ENCODE peak calls at places on chromosomes 4 and X, in eight cellular contexts. G is fibroblast of lung; F is CD8-positive, alpha-beta memory T cell; I is GM23338; N is brain microvascular endothelial cell; M is left lung; X is suprapubic skin; Y is endodermal cell. V is an unnamed sample.

GRCh38 chr4:3340038-3340702 is 47.3 kb downstream of the RGS12 start:
- DNase-seq in N (no peak), M (peak), Y (no peak), I (no peak), X (peak), G (no peak), F (no peak), V (no peak)

GRCh38 chrX:80578518-80579105 is 158.4 kb downstream of the TENT5D start:
- DNase-seq in M (no peak), Y (no peak), G (peak), F (no peak), X (no peak), I (peak), N (no peak), V (no peak)

GRCh38 chr4:168893807-168894206 is 116.2 kb downstream of the CBR4 start:
- DNase-seq in I (no peak), G (no peak), M (no peak), N (no peak), F (no peak), Y (no peak), X (no peak), V (no peak)

GRCh38 chrX:53704294-53704693 is 17.8 kb upstream of the HUWE1 start:
- DNase-seq in I (no peak), M (no peak), N (no peak), Y (no peak), G (no peak), F (no peak), X (no peak), V (no peak)

GRCh38 chr4:104418313-104418712 is 76.4 kb downstream of the CXXC4 start:
- DNase-seq in I (no peak), X (no peak), F (no peak), G (no peak), N (no peak), M (no peak), Y (no peak), V (peak)

GRCh38 chr4:75892508-75892907 is 9.7 kb downstream of the PPEF2 start:
- DNase-seq in X (no peak), M (no peak), Y (peak), G (no peak), I (peak), F (no peak), N (no peak), V (no peak)

GRCh38 chr4:168408620-168409019 is 71.7 kb downstream of the DDX60L start:
- DNase-seq in Y (no peak), N (peak), G (peak), I (no peak), M (no peak), F (no peak), X (peak), V (peak)

GRCh38 chr4:17934286-17934685 is 87.3 kb downstream of the LCORL start:
- DNase-seq in X (no peak), G (peak), Y (no peak), M (no peak), F (no peak), N (no peak), I (no peak), V (no peak)

GRCh38 chrX:54921427-54922021 is 900 bp downstream of the TRO start:
- DNase-seq in G (peak), M (peak), N (peak), X (no peak), F (peak), I (peak), Y (peak), V (no peak)

GRCh38 chr4:25993564-25994185 is 79.7 kb downstream of the SMIM20 start:
- DNase-seq in F (no peak), N (no peak), Y (peak), G (peak), M (no peak), I (peak), X (no peak), V (no peak)

GRCh38 chr4:134935320-134935719 is 733.7 kb upstream of the PABPC4L start:
- DNase-seq in N (peak), F (no peak), M (no peak), Y (peak), I (peak), X (no peak), G (peak), V (no peak)

GRCh38 chr4:165312506-165312905 is 15.0 kb upstream of the MSMO1 start:
- DNase-seq in G (peak), N (peak), X (no peak), M (no peak), F (no peak), I (no peak), Y (no peak), V (no peak)

GRCh38 chrX:30309139-30309571 is at the start of gene NR0B1:
- DNase-seq in Y (peak), M (peak), X (no peak), G (no peak), I (peak), N (no peak), F (no peak), V (no peak)

GRCh38 chr4:2408401-2408958 is 10.0 kb downstream of the ZFYVE28 start:
- DNase-seq in G (no peak), N (no peak), F (no peak), X (no peak), I (peak), M (no peak), Y (peak), V (no peak)

GRCh38 chr4:139783761-139784484 is 118.3 kb downstream of the MGST2 start:
- DNase-seq in G (no peak), I (peak), Y (no peak), N (no peak), M (no peak), X (no peak), F (no peak), V (no peak)

GRCh38 chrX:74420194-74421035 is 878 bp upstream of the SLC16A2 start:
- DNase-seq in M (peak), N (peak), I (peak), F (no peak), Y (peak), G (peak), X (peak), V (no peak)

GRCh38 chrX:124646403-124646802 is 300.0 kb downstream of the SH2D1A start:
- DNase-seq in I (no peak), X (no peak), N (no peak), M (no peak), G (no peak), Y (no peak), F (no peak), V (no peak)

GRCh38 chr4:152680988-152681731 is 1.4 kb upstream of the TMEM154 start:
- DNase-seq in I (no peak), Y (peak), F (no peak), G (peak), X (no peak), N (peak), M (no peak), V (peak)

GRCh38 chr4:38873290-38873949 is 5.8 kb downstream of the FAM114A1 start:
- DNase-seq in N (no peak), F (no peak), I (peak), G (no peak), Y (no peak), M (no peak), X (no peak), V (no peak)

GRCh38 chr4:8738471-8738931 is 133.1 kb downstream of the HMX1 start:
- DNase-seq in M (no peak), X (no peak), Y (no peak), F (no peak), I (no peak), G (no peak), N (no peak), V (no peak)

GRCh38 chr4:78481180-78481579 is 70.4 kb upstream of the ANXA3 start:
- DNase-seq in M (no peak), G (peak), Y (no peak), X (no peak), I (no peak), N (peak), F (no peak), V (peak)

GRCh38 chr4:13530823-13531608 is 13.3 kb downstream of the NKX3-2 start:
- DNase-seq in M (peak), X (no peak), Y (peak), I (peak), N (no peak), F (no peak), G (no peak), V (no peak)

GRCh38 chrX:154471870-154472684 is 7.0 kb downstream of the LAGE3 start:
- DNase-seq in N (no peak), M (no peak), X (no peak), G (no peak), I (no peak), F (no peak), Y (no peak), V (no peak)

GRCh38 chr4:26235500-26235899 is 85.3 kb upstream of the RBPJ start:
- DNase-seq in M (no peak), N (no peak), Y (no peak), X (peak), G (peak), F (no peak), I (no peak), V (peak)

GRCh38 chr4:184421558-184422155 is 52.7 kb downstream of the IRF2 start:
- DNase-seq in N (no peak), F (no peak), G (no peak), I (no peak), Y (no peak), M (no peak), X (no peak), V (no peak)

GRCh38 chr4:16213107-16213506 is 13.2 kb downstream of the TAPT1 start:
- DNase-seq in I (no peak), G (no peak), M (no peak), X (no peak), Y (no peak), F (no peak), N (no peak), V (no peak)
- H3K27ac ChIP-seq in I (no peak), G (no peak), M (no peak), X (no peak), Y (no peak), F (no peak), N (no peak), V (no peak)

DNA sequence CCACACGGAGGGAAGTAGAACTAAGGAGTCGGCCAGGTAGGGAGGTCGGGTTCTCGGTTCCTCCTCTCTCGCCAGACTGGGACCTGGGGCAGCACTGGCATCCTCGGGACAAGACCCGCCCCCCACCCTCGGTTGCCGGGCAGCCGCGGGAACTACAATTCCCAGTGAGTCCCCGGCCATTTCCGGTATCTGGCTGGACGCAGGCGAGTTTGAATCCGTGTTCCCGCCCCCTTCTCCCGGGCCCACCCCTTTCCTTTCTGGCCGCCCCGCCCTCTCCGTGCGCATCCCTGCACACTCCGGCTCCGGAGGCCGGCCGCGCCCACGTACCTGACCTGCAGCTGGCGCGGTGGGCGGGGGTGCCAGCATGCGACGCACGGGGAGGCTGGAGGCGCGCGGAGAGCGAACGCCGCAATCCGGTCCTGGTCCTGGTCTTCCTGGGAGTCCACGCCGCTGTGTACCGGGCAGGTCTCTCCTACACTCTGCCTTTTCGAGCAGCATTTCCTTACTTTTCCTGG is 10.2 kb upstream of the DLG3 start:
- DNase-seq in G (peak), N (peak), Y (peak), F (peak), I (peak), X (peak), M (peak), V (no peak)
- H3K27ac ChIP-seq in G (peak), N (peak), Y (peak), F (peak), I (peak), X (peak), M (peak), V (peak)

DNA sequence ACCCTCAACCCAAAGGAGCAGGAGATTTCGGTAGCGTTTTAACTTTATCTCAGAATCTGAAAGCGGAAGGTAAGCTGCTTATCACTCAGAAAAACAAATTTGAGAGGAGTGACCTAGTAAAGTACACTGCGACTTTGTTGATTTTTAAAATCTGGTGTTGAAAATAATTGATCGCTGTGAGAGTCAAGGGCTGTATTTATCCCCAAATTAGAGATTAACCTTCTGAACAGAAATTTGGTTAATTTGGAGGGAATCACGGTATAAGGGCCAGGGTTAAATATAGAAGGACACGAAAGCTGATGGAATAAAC is 212 bp downstream of the CLCN4 start:
- DNase-seq in Y (no peak), X (no peak), N (no peak), G (no peak), F (no peak), I (no peak), M (no peak), V (no peak)
- H3K27ac ChIP-seq in Y (peak), X (peak), N (peak), G (no peak), F (no peak), I (peak), M (peak), V (no peak)

DNA sequence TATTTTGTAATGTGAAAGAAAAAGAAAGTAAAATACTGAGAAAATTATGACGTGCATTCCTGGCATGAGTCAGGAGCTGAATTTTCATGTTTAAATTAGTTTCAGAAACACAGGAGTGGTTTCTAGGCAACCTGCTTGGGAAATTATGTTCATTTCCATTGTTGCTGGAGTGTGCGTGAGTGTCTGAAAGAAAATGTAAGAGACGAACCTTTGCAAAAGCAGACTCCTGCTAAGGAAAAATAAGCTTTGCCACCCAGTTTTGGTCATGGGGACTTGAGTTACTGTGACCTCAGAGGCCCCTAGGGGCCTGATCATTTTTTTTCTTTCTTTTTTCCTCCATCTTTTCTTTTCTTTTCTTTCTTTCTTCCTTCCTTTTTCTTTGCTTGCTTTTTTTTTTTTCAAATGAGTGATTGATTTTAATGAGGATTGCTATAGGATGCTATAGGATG is 18.8 kb upstream of the CHRNA9 start:
- DNase-seq in I (no peak), X (no peak), G (peak), M (no peak), F (no peak), Y (no peak), N (peak), V (no peak)
- H3K27ac ChIP-seq in I (peak), X (peak), G (peak), M (peak), F (peak), Y (peak), N (peak), V (peak)

GRCh38 chr4:146465628-146466027 is 56.1 kb downstream of the SLC10A7 start:
- DNase-seq in Y (no peak), M (no peak), X (no peak), G (no peak), N (no peak), I (no peak), F (no peak), V (no peak)

GRCh38 chr4:146472404-146472803 is 49.3 kb downstream of the SLC10A7 start:
- DNase-seq in I (peak), G (no peak), Y (peak), N (no peak), M (no peak), F (no peak), X (no peak), V (no peak)

DNA sequence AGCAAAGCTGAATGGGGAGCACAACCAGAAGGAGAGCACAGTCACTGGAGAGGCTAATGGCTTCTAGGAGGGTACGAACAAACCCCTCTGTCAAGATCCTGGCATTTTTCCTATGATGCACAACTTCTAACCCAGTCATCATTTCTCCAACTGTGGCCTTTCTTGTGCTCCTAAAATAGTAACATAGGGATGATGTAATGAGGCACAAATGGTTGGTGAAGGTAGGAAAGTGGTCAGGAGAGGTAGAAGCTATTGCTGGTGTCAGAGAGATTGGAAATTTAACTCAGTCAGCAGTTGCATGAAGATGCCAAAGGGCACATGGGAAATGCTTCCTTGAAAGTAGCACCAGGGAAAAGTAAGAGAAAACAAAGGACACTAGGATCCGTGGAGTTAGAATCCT is 52.7 kb downstream of the SLC10A7 start:
- DNase-seq in I (no peak), Y (no peak), F (no peak), X (no peak), N (no peak), G (no peak), M (no peak), V (no peak)
- H3K27ac ChIP-seq in I (no peak), Y (no peak), F (no peak), X (no peak), N (no peak), G (no peak), M (no peak), V (no peak)

DNA sequence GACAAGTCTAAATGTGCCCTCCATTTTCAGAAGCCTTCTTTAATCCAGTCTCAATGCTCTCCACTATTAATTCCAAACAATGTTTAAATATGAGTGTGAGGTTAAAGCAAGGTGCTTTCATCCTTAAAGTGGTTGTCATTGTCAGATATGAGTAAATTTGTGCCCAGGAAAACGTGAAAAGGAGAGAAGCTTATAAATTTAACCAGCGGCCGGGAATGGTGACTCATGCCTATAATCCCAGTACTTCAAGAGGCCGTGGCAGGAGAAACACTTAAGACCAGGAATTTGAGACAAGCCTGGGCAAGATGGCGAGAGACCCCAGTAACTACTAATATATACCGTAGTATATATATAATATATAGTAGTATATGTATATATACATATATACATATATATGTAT is 270.0 kb downstream of the ARHGAP24 start:
- DNase-seq in G (peak), M (no peak), I (no peak), N (no peak), X (no peak), F (no peak), Y (no peak), V (no peak)
- H3K27ac ChIP-seq in G (no peak), M (no peak), I (no peak), N (no peak), X (no peak), F (no peak), Y (no peak), V (peak)

DNA sequence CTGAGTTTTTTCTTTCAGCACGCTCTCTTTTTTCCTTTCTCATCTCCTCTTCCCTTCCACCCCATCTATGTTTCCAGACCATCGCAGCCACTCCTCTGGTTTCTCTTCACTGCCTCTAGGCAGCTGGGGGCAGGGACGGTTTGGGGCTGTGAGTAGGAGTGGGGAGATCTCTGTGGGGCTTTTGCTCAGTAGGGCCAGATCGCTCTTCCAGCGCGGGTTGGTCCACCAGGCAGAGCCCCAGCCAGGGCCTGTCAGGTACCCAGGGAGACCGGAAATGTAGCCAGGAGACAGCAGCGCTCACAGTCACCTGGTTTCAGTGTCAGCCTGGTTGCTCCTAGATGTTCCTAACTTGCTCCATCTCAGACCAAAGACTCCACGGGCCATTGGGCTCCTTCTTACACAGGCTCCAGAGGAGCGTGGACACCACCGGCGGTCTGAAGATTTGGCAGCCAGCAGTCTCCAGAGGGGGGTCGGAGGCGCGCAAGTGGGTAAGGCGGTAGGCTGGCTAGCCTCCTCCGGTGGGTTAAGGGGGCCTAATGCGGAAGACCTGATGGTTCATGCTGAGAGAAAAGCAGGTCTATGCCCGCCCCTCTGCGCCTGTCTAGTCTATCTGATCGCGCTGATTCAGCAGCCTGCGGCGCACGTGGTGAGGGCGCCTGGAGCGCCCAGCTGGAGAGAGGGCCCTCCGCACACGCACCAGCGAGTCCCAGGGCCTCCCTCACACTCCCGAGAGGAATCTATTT is 1.8 kb downstream of the FGF5 start:
- DNase-seq in X (no peak), I (peak), N (peak), M (peak), G (peak), F (no peak), Y (peak), V (no peak)
- H3K27ac ChIP-seq in X (no peak), I (no peak), N (peak), M (no peak), G (peak), F (no peak), Y (no peak), V (peak)